ENCODE peak calls at places on chromosomes 7 and 10, in nine cellular contexts. J is AG04450, P is heart right ventricle, K is gastrocnemius medialis, W is adrenal gland, S is brain microvascular endothelial cell, G is neural progenitor cell, C is BE2C, R is OCI-LY7. Q is an unnamed sample.

GRCh38 chr7:78279035-78279434 is 480.5 kb downstream of the PHTF2 start:
- DNase-seq in R (no peak), P (no peak), S (peak; percentile 65), G (no peak), J (peak; percentile 47), K (no peak), W (no peak), C (no peak), Q (peak; percentile 86)

GRCh38 chr7:50674896-50675835 is 107.5 kb downstream of the GRB10 start:
- DNase-seq in K (no peak), S (no peak), P (no peak), J (no peak), R (no peak), G (no peak), W (no peak), C (no peak), Q (no peak)

GRCh38 chr7:148652773-148653172 is 45.9 kb upstream of the CUL1 start:
- DNase-seq in K (no peak), P (no peak), R (no peak), G (no peak), W (no peak), C (no peak), J (no peak), S (no peak), Q (no peak)

GRCh38 chr10:95289003-95289920 is 1.5 kb downstream of the PDLIM1 start:
- DNase-seq in C (no peak), G (peak; percentile 40), W (no peak), S (no peak), P (no peak), R (peak; percentile 41), J (no peak), K (no peak), Q (no peak)

GRCh38 chr10:33327750-33328149 is 6.7 kb downstream of the NRP1 start:
- DNase-seq in R (no peak), S (peak; percentile 33), P (no peak), G (peak; percentile 19), J (no peak), K (no peak), W (no peak), C (no peak), Q (no peak)

GRCh38 chr7:40704172-40704571 is 569.4 kb downstream of the SUGCT start:
- DNase-seq in R (no peak), G (no peak), P (no peak), W (no peak), S (no peak), K (no peak), C (no peak), J (no peak), Q (no peak)

GRCh38 chr7:50553973-50554372 is 11.2 kb downstream of the DDC start:
- DNase-seq in C (no peak), K (no peak), J (no peak), W (no peak), P (no peak), R (no peak), G (no peak), S (no peak), Q (no peak)

GRCh38 chr10:22683995-22684305 is 30.4 kb downstream of the PIP4K2A start:
- DNase-seq in R (peak; percentile 5), J (no peak), P (no peak), C (no peak), G (no peak), S (no peak), K (no peak), W (no peak), Q (no peak)

GRCh38 chr10:132063432-132063831 is 2.3 kb upstream of the JAKMIP3 start:
- DNase-seq in W (no peak), G (no peak), S (no peak), K (no peak), C (no peak), P (no peak), J (no peak), R (no peak), Q (no peak)

GRCh38 chr10:119165171-119166110 is at the start of gene SFXN4:
- DNase-seq in K (peak; percentile 66), C (peak; percentile 79), S (peak; percentile 24), W (peak; percentile 81), P (peak; percentile 80), G (peak; percentile 67), R (peak; percentile 80), J (no peak), Q (peak; percentile 43)

GRCh38 chr10:30189254-30189583 is 129.8 kb upstream of the JCAD start:
- DNase-seq in K (no peak), S (no peak), C (no peak), J (no peak), R (no peak), P (no peak), G (no peak), W (no peak), Q (no peak)

GRCh38 chr7:99618726-99619125 is 2.0 kb downstream of the ZSCAN25 start:
- DNase-seq in S (peak; percentile 6), J (no peak), C (no peak), R (no peak), W (no peak), G (no peak), K (no peak), P (no peak), Q (peak; percentile 21)

GRCh38 chr7:45211958-45212357 is 54.4 kb downstream of the RAMP3 start:
- DNase-seq in K (no peak), S (no peak), P (no peak), R (no peak), C (no peak), G (no peak), W (no peak), J (no peak), Q (no peak)

GRCh38 chr7:27846388-27846787 is 106.4 kb downstream of the TAX1BP1 start:
- DNase-seq in G (no peak), R (no peak), C (no peak), P (no peak), K (no peak), S (no peak), W (no peak), J (no peak), Q (peak; percentile 18)

GRCh38 chr7:27850531-27850930 is 110.6 kb downstream of the TAX1BP1 start:
- DNase-seq in W (peak; percentile 68), R (no peak), C (no peak), S (no peak), P (no peak), K (no peak), J (no peak), G (no peak), Q (no peak)
- TF ChIP-seq CTCF in W (peak; percentile 24), R (no peak), C (no peak), S (no peak), P (no peak), K (no peak), J (no peak), G (no peak), Q (no peak)

GRCh38 chr7:27238979-27239779 is 3.4 kb upstream of the EVX1 start:
- DNase-seq in R (no peak), C (no peak), S (no peak), G (peak; percentile 63), P (no peak), W (no peak), K (no peak), J (no peak), Q (no peak)

GRCh38 chr7:27239780-27240731 is 2.5 kb upstream of the EVX1 start:
- DNase-seq in W (no peak), K (no peak), G (peak; percentile 35), C (no peak), J (no peak), R (no peak), S (no peak), P (no peak), Q (no peak)

GRCh38 chr7:27236053-27236410 is 6.6 kb upstream of the EVX1 start:
- DNase-seq in S (no peak), R (no peak), G (peak; percentile 41), P (no peak), K (no peak), W (no peak), C (no peak), J (no peak), Q (no peak)

GRCh38 chr7:27237735-27238334 is 4.8 kb upstream of the EVX1 start:
- DNase-seq in C (no peak), S (peak; percentile 42), W (no peak), R (no peak), K (no peak), G (no peak), J (no peak), P (no peak), Q (peak; percentile 16)

GRCh38 chr7:27235387-27236052 is 7.1 kb upstream of the EVX1 start:
- DNase-seq in W (peak; percentile 64), P (no peak), J (no peak), K (no peak), S (peak; percentile 11), G (peak; percentile 91), R (no peak), C (peak; percentile 83), Q (peak; percentile 10)
- TF ChIP-seq CTCF in W (peak; percentile 33), P (peak; percentile 56), J (peak; percentile 24), K (peak; percentile 37), S (peak; percentile 52), G (peak; percentile 69), R (peak; percentile 11), C (peak; percentile 50), Q (no peak)

GRCh38 chr7:13035233-13035632 is 347.8 kb downstream of the ARL4A start:
- DNase-seq in C (no peak), G (no peak), S (no peak), R (no peak), W (no peak), K (no peak), J (no peak), P (no peak), Q (no peak)

GRCh38 chr7:13034693-13035092 is 347.3 kb downstream of the ARL4A start:
- DNase-seq in W (no peak), J (no peak), C (no peak), S (no peak), K (no peak), R (no peak), G (no peak), P (no peak), Q (no peak)

GRCh38 chr7:13036256-13036765 is 348.9 kb downstream of the ARL4A start:
- DNase-seq in P (no peak), J (no peak), W (no peak), G (no peak), S (peak; percentile 1), R (no peak), C (no peak), K (no peak), Q (peak; percentile 20)

GRCh38 chr7:13031481-13031880 is 344.0 kb downstream of the ARL4A start:
- DNase-seq in P (no peak), J (no peak), K (no peak), W (no peak), G (no peak), S (no peak), R (no peak), C (no peak), Q (peak; percentile 45)

DNA sequence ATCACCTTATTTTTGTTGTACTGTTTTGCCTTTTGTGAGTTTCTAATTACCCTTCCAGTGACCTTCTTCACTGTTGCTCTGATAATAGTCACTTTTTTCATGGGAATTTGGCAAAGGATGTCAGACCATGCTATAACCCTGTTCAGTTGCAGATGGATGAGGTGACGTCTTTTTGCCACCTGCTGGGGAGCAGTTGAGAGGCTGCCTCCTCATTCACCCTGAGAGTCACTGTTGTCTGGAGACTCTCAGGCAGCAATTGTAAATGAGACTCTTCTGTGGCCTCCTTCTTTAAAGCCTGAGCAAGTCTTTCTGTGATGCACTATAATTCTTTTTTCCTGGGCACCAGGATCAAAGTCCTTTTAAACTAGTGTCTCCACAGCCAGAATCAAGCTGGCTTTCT is 345.1 kb downstream of the ARL4A start:
- DNase-seq in S (no peak), J (no peak), K (no peak), P (no peak), W (no peak), C (no peak), R (no peak), G (peak; percentile 50), Q (no peak)
- TF ChIP-seq CTCF in S (no peak), J (no peak), K (no peak), P (peak; percentile 16), W (no peak), C (no peak), R (no peak), G (no peak), Q (no peak)

GRCh38 chr10:114352653-114353298 is 51.5 kb downstream of the AFAP1L2 start:
- DNase-seq in J (no peak), S (no peak), K (no peak), P (no peak), R (peak; percentile 16), C (no peak), G (no peak), W (no peak), Q (no peak)
- TF ChIP-seq CTCF in J (no peak), S (no peak), K (no peak), P (no peak), R (no peak), C (no peak), G (peak; percentile 35), W (no peak), Q (no peak)